ENCODE peak calls at places on chromosomes 7 and 10, in seven cellular contexts. B is left colon; K is activated CD4-positive, alpha-beta T cell treated with anti-CD3 and anti-CD28 coated beads for 24 hours; T is HT-29; H is CD4-positive, alpha-beta memory T cell; N is left ventricle myocardium inferior; G is brain microvascular endothelial cell. U is an unnamed sample.

GRCh38 chr10:24279166-24279565 is 70.2 kb downstream of the KIAA1217 start:
- DNase-seq in B (no peak), K (no peak), T (no peak), H (no peak), N (no peak), G (no peak), U (no peak)

GRCh38 chr10:90319188-90319914 is 538.5 kb downstream of the HTR7 start:
- DNase-seq in B (no peak), K (no peak), T (peak), H (no peak), N (no peak), G (peak), U (peak)

GRCh38 chr7:79933144-79933543 is 201.5 kb upstream of the GNAI1 start:
- DNase-seq in B (no peak), K (no peak), T (no peak), H (no peak), N (no peak), G (peak), U (no peak)

GRCh38 chr7:84675633-84676034 is 481.0 kb upstream of the SEMA3A start:
- DNase-seq in B (no peak), K (no peak), T (peak), H (no peak), N (no peak), G (no peak), U (peak)

GRCh38 chr7:24831240-24831639 is 74.0 kb upstream of the GSDME start:
- DNase-seq in B (no peak), K (no peak), T (no peak), H (no peak), N (no peak), G (no peak), U (peak)

GRCh38 chr10:51341216-51341615 is 266.9 kb downstream of the PRKG1 start:
- DNase-seq in B (no peak), K (no peak), T (no peak), H (no peak), N (no peak), G (peak), U (peak)

GRCh38 chr10:100729877-100730738 is 15.3 kb upstream of the PAX2 start:
- DNase-seq in B (no peak), K (no peak), T (no peak), H (no peak), N (no peak), G (no peak), U (no peak)

GRCh38 chr7:117673367-117673766 is 193.5 kb downstream of the CFTR start:
- DNase-seq in B (peak), K (no peak), T (peak), H (no peak), N (peak), G (no peak), U (no peak)

GRCh38 chr7:12316925-12317324 is 86.7 kb downstream of the VWDE start:
- DNase-seq in B (no peak), K (no peak), T (no peak), H (no peak), N (no peak), G (no peak), U (no peak)

GRCh38 chr7:55439627-55440026 is 74.5 kb downstream of the LANCL2 start:
- DNase-seq in B (no peak), K (no peak), T (no peak), H (no peak), N (no peak), G (no peak), U (no peak)

GRCh38 chr10:5196613-5197234 is at the start of gene AKR1C4:
- DNase-seq in B (no peak), K (no peak), T (peak), H (no peak), N (no peak), G (no peak), U (no peak)

GRCh38 chr7:36349626-36350025 is 40.0 kb upstream of the ANLN start:
- DNase-seq in B (no peak), K (no peak), T (no peak), H (no peak), N (no peak), G (no peak), U (no peak)

GRCh38 chr10:79299397-79300370 is 47.6 kb upstream of the PPIF start:
- DNase-seq in B (no peak), K (no peak), T (no peak), H (no peak), N (no peak), G (peak), U (no peak)

GRCh38 chr10:96843823-96844222 is 11.7 kb downstream of the LCOR start:
- DNase-seq in B (no peak), K (no peak), T (no peak), H (no peak), N (no peak), G (no peak), U (no peak)

GRCh38 chr10:3877092-3878000 is 92.3 kb upstream of the KLF6 start:
- DNase-seq in B (no peak), K (no peak), T (no peak), H (no peak), N (no peak), G (no peak), U (peak)

GRCh38 chr10:80184291-80184690 is 21.0 kb downstream of the ANXA11 start:
- DNase-seq in B (no peak), K (no peak), T (no peak), H (no peak), N (no peak), G (no peak), U (no peak)

GRCh38 chr7:146096994-146097393 is 19.6 kb upstream of the CNTNAP2 start:
- DNase-seq in B (no peak), K (no peak), T (peak), H (no peak), N (no peak), G (no peak), U (no peak)

GRCh38 chr10:1194161-1194560 is 138.0 kb downstream of the WDR37 start:
- DNase-seq in B (no peak), K (no peak), T (no peak), H (no peak), N (no peak), G (no peak), U (no peak)

GRCh38 chr10:46540412-46541016 is 15.9 kb downstream of the GPRIN2 start:
- DNase-seq in B (peak), K (no peak), T (no peak), H (no peak), N (no peak), G (no peak), U (no peak)

GRCh38 chr7:44149571-44150465 is 8.7 kb upstream of the MYL7 start:
- DNase-seq in B (no peak), K (no peak), T (no peak), H (no peak), N (no peak), G (no peak), U (no peak)

GRCh38 chr10:121330528-121330927 is 267.7 kb downstream of the FGFR2 start:
- DNase-seq in B (no peak), K (no peak), T (no peak), H (no peak), N (no peak), G (no peak), U (no peak)

GRCh38 chr10:44385726-44386438 is 985 bp upstream of the CXCL12 start:
- DNase-seq in B (no peak), K (no peak), T (no peak), H (no peak), N (no peak), G (no peak), U (no peak)

U was measured in endothelial cell of umbilical vein.